ENCODE peak calls at places on chromosomes 11 and 22, in nine cellular contexts. V is EH; Z is suprapubic skin; J is non-pigmented ciliary epithelial cell; T is CD8-positive, alpha-beta memory T cell; Y is ovary; X is right atrium auricular region; R is activated T-helper 1 cell treated with anti-CD3 and anti-CD28 coated beads, Interleukin-12 subunit alpha, Interleukin-12 subunit beta, Interleukin-2, Interleukin-4 antibody, amounts not matched to agents 30 ng/mL and 10 ng/mL and 1 ng/mL, durations not matched to agents 14 hours and 24 hours and 36 hours; P is fibroblast of the aortic adventitia. U is an unnamed sample.

GRCh38 chr11:65438257-65439151 is 15.9 kb downstream of the NEAT1 start:
- DNase-seq in V (peak), Z (no peak), J (no peak), T (no peak), Y (no peak), X (no peak), R (no peak), P (peak), U (peak)

GRCh38 chr11:69949327-69949726 is 128.8 kb upstream of the ANO1 start:
- DNase-seq in V (peak), Z (no peak), J (peak), T (no peak), Y (no peak), X (peak), R (no peak), P (peak), U (peak)

GRCh38 chr11:8545698-8546366 is 48.2 kb downstream of the STK33 start:
- DNase-seq in V (no peak), Z (no peak), J (no peak), T (no peak), Y (no peak), X (no peak), R (no peak), P (no peak), U (no peak)

GRCh38 chr11:14414470-14415461 is 55.8 kb upstream of the RRAS2 start:
- DNase-seq in V (peak), Z (no peak), J (no peak), T (peak), Y (no peak), X (no peak), R (peak), P (no peak), U (peak)

GRCh38 chr11:77198440-77198849 is 70.4 kb downstream of the MYO7A start:
- DNase-seq in V (peak), Z (peak), J (no peak), T (no peak), Y (peak), X (no peak), R (no peak), P (no peak), U (no peak)

GRCh38 chr11:8080674-8081590 is at the start of gene TUB:
- DNase-seq in V (peak), Z (no peak), J (no peak), T (no peak), Y (peak), X (no peak), R (no peak), P (no peak), U (peak)

GRCh38 chr22:37309221-37310074 is 27.1 kb downstream of the CYTH4 start:
- DNase-seq in V (peak), Z (no peak), J (no peak), T (peak), Y (no peak), X (no peak), R (peak), P (no peak), U (peak)

GRCh38 chr22:22942511-22943329 is 55.1 kb downstream of the IGLL5 start:
- DNase-seq in V (peak), Z (peak), J (peak), T (peak), Y (peak), X (peak), R (peak), P (peak), U (peak)

GRCh38 chr11:24086921-24087320 is 409.9 kb upstream of the LUZP2 start:
- DNase-seq in V (no peak), Z (no peak), J (no peak), T (no peak), Y (no peak), X (no peak), R (no peak), P (no peak), U (no peak)

GRCh38 chr11:86671386-86672006 is 920 bp downstream of the ME3 start:
- DNase-seq in V (peak), Z (peak), J (no peak), T (no peak), Y (peak), X (peak), R (no peak), P (peak), U (no peak)

GRCh38 chr22:43526951-43527350 is 115.1 kb downstream of the MPPED1 start:
- DNase-seq in V (no peak), Z (no peak), J (no peak), T (no peak), Y (no peak), X (no peak), R (no peak), P (no peak), U (no peak)

GRCh38 chr11:65650547-65651338 is 12.0 kb downstream of the RELA start:
- DNase-seq in V (no peak), Z (no peak), J (no peak), T (no peak), Y (no peak), X (no peak), R (no peak), P (no peak), U (no peak)

U was measured in mesenchymal stem cell.